ENCODE peak calls at places on chromosomes 2 and 18, in eight cellular contexts. V is HCT116, F is neural progenitor cell, X is hepatocyte, T is MM.1S, M is GM23248, Y is GM23338, R is SK-N-SH. W is an unnamed sample. For H3K4me1, the result is how much of the 10 kb centered on the place peaks cover.

GRCh38 chr2:10178751-10179150 is 56.2 kb downstream of the RRM2 start:
- DNase-seq in M (no peak), Y (no peak), X (no peak), F (no peak), V (no peak), T (no peak), R (no peak), W (no peak)

GRCh38 chr2:131105950-131106801 is 1.0 kb downstream of the PLEKHB2 start:
- DNase-seq in F (peak), V (no peak), X (peak), Y (peak), R (peak), T (peak), M (peak), W (peak)

GRCh38 chr18:39647627-39648502 is 2082.3 kb upstream of the CELF4 start:
- DNase-seq in V (peak), R (no peak), Y (peak), X (peak), M (peak), T (no peak), F (no peak), W (no peak)

GRCh38 chr2:179525340-179525739 is 260.7 kb upstream of the SESTD1 start:
- DNase-seq in X (no peak), V (no peak), F (no peak), Y (no peak), M (no peak), T (no peak), R (no peak), W (no peak)

GRCh38 chr2:121136323-121136722 is 148.7 kb downstream of the TFCP2L1 start:
- DNase-seq in M (no peak), T (no peak), Y (no peak), F (no peak), X (no peak), R (no peak), V (no peak), W (no peak)

GRCh38 chr2:209685963-209686362 is 85.7 kb upstream of the UNC80 start:
- DNase-seq in Y (no peak), M (peak), V (no peak), R (no peak), F (no peak), T (no peak), X (no peak), W (no peak)

GRCh38 chr2:201127570-201127969 is 11.6 kb downstream of the CFLAR start:
- DNase-seq in F (no peak), T (peak), V (no peak), R (no peak), M (peak), X (no peak), Y (no peak), W (peak)

GRCh38 chr2:20378891-20379519 is 28.4 kb upstream of the PUM2 start:
- DNase-seq in Y (peak), R (peak), X (peak), F (peak), M (peak), T (no peak), V (peak), W (no peak)

DNA sequence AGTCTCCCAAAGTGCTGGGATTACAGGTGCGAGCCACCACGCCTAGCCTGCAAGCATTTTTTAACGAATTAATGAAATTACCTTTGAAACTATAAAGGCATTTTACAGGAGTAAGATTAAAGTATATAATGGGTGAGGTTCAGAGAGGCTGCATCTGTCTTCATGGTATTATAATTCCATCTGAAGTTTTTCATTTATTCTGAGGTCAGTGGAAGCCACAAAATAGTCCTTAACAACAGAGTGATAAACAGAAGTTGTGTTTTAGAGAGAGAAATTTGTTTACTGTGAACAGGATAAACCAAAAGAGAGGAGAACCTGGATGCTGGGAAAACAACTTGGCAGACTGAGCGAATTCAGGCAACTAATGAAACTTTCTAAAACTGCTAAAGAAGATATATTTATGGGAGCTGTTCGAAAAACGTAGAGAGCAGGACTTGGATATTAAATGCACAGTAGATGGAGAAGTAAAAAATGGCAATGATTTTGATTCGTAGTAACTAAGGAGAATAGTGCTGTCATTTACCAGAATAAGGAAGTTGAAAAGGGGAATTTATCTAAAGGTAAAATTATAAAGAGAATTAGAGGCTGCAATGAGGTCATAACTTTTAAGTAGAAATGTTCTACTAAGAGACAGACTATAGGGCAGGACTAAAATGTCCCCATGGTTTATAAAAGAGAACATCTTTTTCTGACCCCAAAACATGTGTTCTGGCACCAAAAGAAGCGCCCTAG is 37.9 kb upstream of the ITGA4 start:
- DNase-seq in T (no peak), F (no peak), R (no peak), V (no peak), Y (no peak), X (no peak), M (no peak), W (no peak)
- TF ChIP-seq EZH2phosphoT487 in T (no peak), F (no peak), R (no peak), V (no peak), Y (no peak), X (no peak), M (no peak), W (no peak)

GRCh38 chr2:101113441-101114267 is 37.5 kb downstream of the TBC1D8 start:
- DNase-seq in X (peak), T (no peak), Y (peak), F (no peak), V (peak), M (peak), R (peak), W (no peak)
- H3K4me1 ChIP-seq in X (under half), T (under half), Y (half or more), F (under half), V (half or more), M (under half), R (half or more), W (under half)

GRCh38 chr2:221969087-221969829 is 329.5 kb downstream of the PAX3 start:
- DNase-seq in F (peak), V (peak), X (peak), T (peak), M (peak), R (peak), Y (peak), W (peak)
- TF ChIP-seq EZH2phosphoT487 in F (no peak), V (no peak), X (no peak), T (no peak), M (no peak), R (no peak), Y (no peak), W (no peak)

GRCh38 chr2:65389476-65389875 is 42.9 kb downstream of the SPRED2 start:
- DNase-seq in R (no peak), T (no peak), X (no peak), M (no peak), F (no peak), Y (no peak), V (no peak), W (no peak)

GRCh38 chr2:65388626-65389390 is 43.6 kb downstream of the SPRED2 start:
- DNase-seq in X (no peak), Y (no peak), R (peak), T (no peak), M (peak), V (no peak), F (no peak), W (no peak)

GRCh38 chr2:65387017-65387416 is 45.4 kb downstream of the SPRED2 start:
- DNase-seq in R (no peak), M (no peak), T (no peak), F (no peak), V (no peak), X (no peak), Y (no peak), W (no peak)

GRCh38 chr2:65386340-65386739 is 46.1 kb downstream of the SPRED2 start:
- DNase-seq in X (no peak), Y (no peak), T (no peak), V (no peak), R (no peak), M (no peak), F (no peak), W (no peak)

GRCh38 chr2:65388051-65388531 is 44.3 kb downstream of the SPRED2 start:
- DNase-seq in X (no peak), M (no peak), Y (no peak), F (no peak), R (peak), T (no peak), V (no peak), W (no peak)
- H3K4me1 ChIP-seq in X (under half), M (under half), Y (under half), F (under half), R (under half), T (half or more), V (half or more), W (half or more)

DNA sequence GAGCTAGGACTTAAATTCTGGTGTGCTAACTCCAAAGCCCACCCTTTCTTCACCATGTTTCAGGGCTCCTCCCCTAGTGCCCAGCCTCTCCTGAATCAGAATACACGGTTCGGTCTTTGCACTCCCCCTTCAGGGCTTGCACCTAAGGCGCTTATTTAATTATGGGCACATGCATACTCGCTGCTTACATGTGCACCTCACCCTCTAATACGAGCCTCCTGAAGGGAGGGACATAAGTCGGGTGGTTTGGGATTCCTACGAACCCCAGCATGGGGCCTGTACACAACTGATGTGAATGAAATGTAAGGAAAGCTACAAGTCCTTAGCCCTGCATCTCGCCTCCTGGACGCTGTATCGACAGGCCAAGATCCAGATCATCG is 435 bp downstream of the IFT172 start:
- DNase-seq in V (peak), X (peak), Y (peak), T (peak), R (peak), M (peak), F (peak), W (peak)
- TF ChIP-seq EZH2phosphoT487 in V (no peak), X (no peak), Y (no peak), T (no peak), R (no peak), M (no peak), F (no peak), W (no peak)

GRCh38 chr2:33425660-33426059 is 50.8 kb upstream of the RASGRP3 start:
- DNase-seq in V (no peak), M (peak), Y (no peak), X (no peak), R (no peak), T (no peak), F (no peak), W (no peak)

GRCh38 chr2:33420726-33421125 is 55.7 kb upstream of the RASGRP3 start:
- DNase-seq in F (no peak), T (no peak), X (no peak), Y (no peak), R (no peak), V (no peak), M (no peak), W (no peak)

GRCh38 chr2:33425156-33425555 is 51.3 kb upstream of the RASGRP3 start:
- DNase-seq in T (no peak), X (no peak), Y (no peak), R (no peak), V (no peak), F (no peak), M (peak), W (no peak)

GRCh38 chr2:33419548-33420255 is 56.7 kb upstream of the RASGRP3 start:
- DNase-seq in X (no peak), Y (peak), M (no peak), F (no peak), V (no peak), R (no peak), T (no peak), W (no peak)

GRCh38 chr2:33421820-33422219 is 54.6 kb upstream of the RASGRP3 start:
- DNase-seq in Y (no peak), F (no peak), M (no peak), V (no peak), R (no peak), X (no peak), T (no peak), W (no peak)
- H3K4me1 ChIP-seq in Y (under half), F (under half), M (under half), V (under half), R (under half), X (under half), T (under half), W (under half)

GRCh38 chr2:105078906-105079305 is 41.0 kb downstream of the MRPS9 start:
- DNase-seq in X (no peak), R (no peak), M (no peak), T (no peak), Y (no peak), F (no peak), V (no peak), W (no peak)
- TF ChIP-seq EZH2phosphoT487 in X (no peak), R (no peak), M (no peak), T (no peak), Y (no peak), F (no peak), V (no peak), W (no peak)

DNA sequence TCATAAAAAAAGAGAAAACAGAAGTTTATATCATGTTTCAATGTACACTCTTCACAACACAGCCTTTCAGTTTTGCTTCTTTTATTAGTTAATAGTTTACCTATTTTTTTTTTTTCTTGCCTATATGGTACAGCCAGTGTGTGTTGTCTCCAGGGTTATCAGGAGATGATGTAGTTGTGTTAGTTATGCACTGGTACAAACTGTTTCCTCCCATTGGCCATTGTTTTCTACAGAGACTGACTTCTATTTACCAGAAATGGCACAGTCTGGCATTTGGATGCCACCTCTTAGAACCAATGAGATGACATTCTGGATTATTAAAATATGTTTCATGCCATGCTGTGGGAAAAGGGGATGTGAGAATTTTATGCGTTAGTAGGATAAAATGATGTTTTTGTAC is 339.4 kb downstream of the PLCL1 start:
- DNase-seq in M (no peak), R (no peak), X (no peak), F (no peak), Y (no peak), V (no peak), T (no peak), W (no peak)
- H3K4me1 ChIP-seq in M (under half), R (under half), X (under half), F (under half), Y (under half), V (under half), T (under half), W (under half)

GRCh38 chr2:28663359-28663758 is 88.3 kb upstream of the PPP1CB start:
- DNase-seq in X (peak), F (no peak), R (no peak), Y (no peak), T (no peak), V (no peak), M (peak), W (no peak)
- TF ChIP-seq EZH2phosphoT487 in X (no peak), F (no peak), R (no peak), Y (no peak), T (no peak), V (no peak), M (no peak), W (no peak)